ENCODE peak calls at places on chromosomes 6 and 20, in six cellular contexts. One of them, this sample, is unnamed.

GRCh38 chr20:34942301-34942700 is 13.3 kb downstream of the GSS start:
- DNase-seq in hepatocyte: no peak
- DNase-seq in GM23248: no peak
- DNase-seq in HepG2: no peak
- DNase-seq in neural progenitor cell: no peak
- DNase-seq in fibroblast of lung: no peak
- DNase-seq in this sample: no peak

GRCh38 chr6:1170793-1171192 is 141.1 kb upstream of the FOXQ1 start:
- DNase-seq in neural progenitor cell: no peak
- DNase-seq in HepG2: no peak
- DNase-seq in GM23248: no peak
- DNase-seq in hepatocyte: peak
- DNase-seq in fibroblast of lung: peak
- DNase-seq in this sample: no peak

GRCh38 chr6:41156001-41156400 is 1.9 kb upstream of the TREML1 start:
- DNase-seq in hepatocyte: no peak
- DNase-seq in GM23248: no peak
- DNase-seq in neural progenitor cell: no peak
- DNase-seq in HepG2: no peak
- DNase-seq in fibroblast of lung: no peak
- DNase-seq in this sample: no peak

GRCh38 chr6:66429220-66429619 is 722.2 kb upstream of the EYS start:
- DNase-seq in fibroblast of lung: peak
- DNase-seq in neural progenitor cell: no peak
- DNase-seq in GM23248: peak
- DNase-seq in hepatocyte: no peak
- DNase-seq in HepG2: no peak
- DNase-seq in this sample: no peak

GRCh38 chr6:132227937-132228336 is 173.3 kb downstream of the MOXD1 start:
- DNase-seq in hepatocyte: no peak
- DNase-seq in fibroblast of lung: peak
- DNase-seq in HepG2: no peak
- DNase-seq in GM23248: peak
- DNase-seq in neural progenitor cell: no peak
- DNase-seq in this sample: no peak

GRCh38 chr20:23857954-23858565 is 21.5 kb downstream of the CST5 start:
- DNase-seq in hepatocyte: no peak
- DNase-seq in fibroblast of lung: no peak
- DNase-seq in HepG2: no peak
- DNase-seq in neural progenitor cell: peak
- DNase-seq in GM23248: no peak
- DNase-seq in this sample: no peak

GRCh38 chr20:63697868-63698545 is 1.6 kb downstream of the TNFRSF6B start:
- DNase-seq in GM23248: no peak
- DNase-seq in hepatocyte: no peak
- DNase-seq in fibroblast of lung: no peak
- DNase-seq in neural progenitor cell: no peak
- DNase-seq in HepG2: no peak
- DNase-seq in this sample: no peak

GRCh38 chr6:147949981-147950622 is 392.5 kb upstream of the SASH1 start:
- DNase-seq in fibroblast of lung: peak
- DNase-seq in GM23248: no peak
- DNase-seq in hepatocyte: no peak
- DNase-seq in neural progenitor cell: no peak
- DNase-seq in HepG2: no peak
- DNase-seq in this sample: no peak

GRCh38 chr20:44862286-44862685 is 23.2 kb upstream of the YWHAB start:
- DNase-seq in neural progenitor cell: no peak
- DNase-seq in hepatocyte: no peak
- DNase-seq in GM23248: peak
- DNase-seq in fibroblast of lung: no peak
- DNase-seq in HepG2: no peak
- DNase-seq in this sample: no peak

GRCh38 chr6:31659649-31660223 is 842 bp downstream of the C6orf47 start:
- DNase-seq in fibroblast of lung: peak
- DNase-seq in GM23248: peak
- DNase-seq in hepatocyte: peak
- DNase-seq in neural progenitor cell: peak
- DNase-seq in HepG2: no peak
- DNase-seq in this sample: peak

GRCh38 chr20:3174442-3175263 is 1.3 kb upstream of the LZTS3 start:
- DNase-seq in fibroblast of lung: peak
- DNase-seq in hepatocyte: no peak
- DNase-seq in GM23248: peak
- DNase-seq in neural progenitor cell: peak
- DNase-seq in HepG2: no peak
- DNase-seq in this sample: peak

GRCh38 chr6:28980797-28981390 is 24.2 kb downstream of the ZNF311 start:
- DNase-seq in fibroblast of lung: peak
- DNase-seq in GM23248: peak
- DNase-seq in hepatocyte: peak
- DNase-seq in HepG2: peak
- DNase-seq in neural progenitor cell: peak
- DNase-seq in this sample: peak

GRCh38 chr20:4427936-4428581 is 293.6 kb upstream of the PRND start:
- DNase-seq in neural progenitor cell: peak
- DNase-seq in HepG2: no peak
- DNase-seq in hepatocyte: no peak
- DNase-seq in GM23248: no peak
- DNase-seq in fibroblast of lung: no peak
- DNase-seq in this sample: no peak

GRCh38 chr6:32700391-32701040 is 34.1 kb upstream of the HLA-DQB1 start:
- DNase-seq in hepatocyte: peak
- DNase-seq in neural progenitor cell: peak
- DNase-seq in HepG2: peak
- DNase-seq in fibroblast of lung: peak
- DNase-seq in GM23248: peak
- DNase-seq in this sample: peak

GRCh38 chr6:135423649-135424128 is 73.9 kb downstream of the AHI1 start:
- DNase-seq in fibroblast of lung: peak
- DNase-seq in HepG2: peak
- DNase-seq in GM23248: peak
- DNase-seq in neural progenitor cell: peak
- DNase-seq in hepatocyte: peak
- DNase-seq in this sample: peak

GRCh38 chr6:39961178-39961577 is 26.9 kb upstream of the MOCS1 start:
- DNase-seq in GM23248: peak
- DNase-seq in HepG2: no peak
- DNase-seq in fibroblast of lung: peak
- DNase-seq in neural progenitor cell: no peak
- DNase-seq in hepatocyte: no peak
- DNase-seq in this sample: no peak

GRCh38 chr6:49541210-49541724 is 9.2 kb upstream of the C6orf141 start:
- DNase-seq in HepG2: peak
- DNase-seq in hepatocyte: peak
- DNase-seq in neural progenitor cell: no peak
- DNase-seq in fibroblast of lung: peak
- DNase-seq in GM23248: peak
- DNase-seq in this sample: peak

GRCh38 chr6:134257516-134257915 is 60.4 kb downstream of the SGK1 start:
- DNase-seq in HepG2: no peak
- DNase-seq in neural progenitor cell: no peak
- DNase-seq in hepatocyte: no peak
- DNase-seq in GM23248: no peak
- DNase-seq in fibroblast of lung: no peak
- DNase-seq in this sample: no peak

GRCh38 chr20:63267681-63268080 is 4.9 kb upstream of the ARFGAP1 start:
- DNase-seq in HepG2: no peak
- DNase-seq in neural progenitor cell: no peak
- DNase-seq in GM23248: no peak
- DNase-seq in hepatocyte: no peak
- DNase-seq in fibroblast of lung: no peak
- DNase-seq in this sample: no peak

GRCh38 chr6:134744301-134744700 is 205.6 kb downstream of the ALDH8A1 start:
- DNase-seq in hepatocyte: no peak
- DNase-seq in fibroblast of lung: no peak
- DNase-seq in HepG2: no peak
- DNase-seq in GM23248: peak
- DNase-seq in neural progenitor cell: no peak
- DNase-seq in this sample: no peak

GRCh38 chr20:22341508-22341907 is 242.9 kb downstream of the FOXA2 start:
- DNase-seq in fibroblast of lung: peak
- DNase-seq in hepatocyte: no peak
- DNase-seq in neural progenitor cell: no peak
- DNase-seq in GM23248: no peak
- DNase-seq in HepG2: peak
- DNase-seq in this sample: peak

GRCh38 chr20:37294262-37294981 is 5.0 kb downstream of the MANBAL start:
- DNase-seq in HepG2: no peak
- DNase-seq in neural progenitor cell: no peak
- DNase-seq in hepatocyte: no peak
- DNase-seq in GM23248: peak
- DNase-seq in fibroblast of lung: peak
- DNase-seq in this sample: no peak

GRCh38 chr20:38249536-38250310 is 10.8 kb downstream of the KIAA1755 start:
- DNase-seq in neural progenitor cell: no peak
- DNase-seq in HepG2: no peak
- DNase-seq in fibroblast of lung: no peak
- DNase-seq in GM23248: peak
- DNase-seq in hepatocyte: no peak
- DNase-seq in this sample: no peak

GRCh38 chr6:131893198-131893597 is 58.0 kb downstream of the CCN2 start:
- DNase-seq in neural progenitor cell: no peak
- DNase-seq in hepatocyte: no peak
- DNase-seq in fibroblast of lung: no peak
- DNase-seq in GM23248: no peak
- DNase-seq in HepG2: no peak
- DNase-seq in this sample: no peak

DNA sequence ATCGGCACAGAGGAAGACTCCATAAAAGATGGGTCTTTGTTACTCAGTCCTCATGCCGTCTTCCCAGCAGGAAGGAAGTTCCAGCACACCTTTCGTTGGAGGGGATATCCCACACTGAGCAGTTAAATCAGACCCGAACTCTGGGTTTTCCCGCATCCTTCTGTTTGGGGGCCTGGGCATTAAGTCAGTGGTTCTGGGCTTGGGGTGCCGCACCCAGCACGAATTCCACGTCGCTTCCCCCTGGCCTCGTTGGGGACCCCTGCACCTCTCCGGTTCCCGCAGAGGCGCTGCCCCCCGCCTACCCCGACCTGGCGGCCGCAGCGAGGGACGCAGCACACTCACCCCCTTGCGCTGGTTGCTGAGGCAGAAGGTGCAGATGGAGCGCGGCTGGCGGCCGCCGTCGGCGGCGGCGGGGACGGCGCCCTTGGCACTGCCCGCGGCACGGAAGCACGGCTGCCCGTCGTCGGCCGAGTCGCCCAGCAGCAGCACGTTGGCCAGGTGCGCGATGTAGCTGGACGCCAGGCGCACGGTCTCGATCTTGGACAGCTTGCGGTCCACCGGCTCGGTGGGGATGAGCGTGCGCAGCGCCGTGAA is 641 bp downstream of the TCF15 start:
- DNase-seq in GM23248: no peak
- DNase-seq in fibroblast of lung: no peak
- DNase-seq in neural progenitor cell: no peak
- DNase-seq in hepatocyte: no peak
- DNase-seq in HepG2: no peak
- DNase-seq in this sample: no peak
- TF ChIP-seq EZH2 in GM23248: peak
- TF ChIP-seq EZH2 in fibroblast of lung: peak
- TF ChIP-seq EZH2 in neural progenitor cell: peak
- TF ChIP-seq EZH2 in hepatocyte: peak
- TF ChIP-seq EZH2 in HepG2: no peak
- TF ChIP-seq EZH2 in this sample: no peak

GRCh38 chr6:24323632-24324337 is 34.1 kb downstream of the DCDC2 start:
- DNase-seq in HepG2: peak
- DNase-seq in hepatocyte: no peak
- DNase-seq in neural progenitor cell: peak
- DNase-seq in GM23248: peak
- DNase-seq in fibroblast of lung: no peak
- DNase-seq in this sample: peak
- H2AFZ ChIP-seq in HepG2: no peak
- H2AFZ ChIP-seq in hepatocyte: no peak
- H2AFZ ChIP-seq in neural progenitor cell: no peak
- H2AFZ ChIP-seq in GM23248: peak
- H2AFZ ChIP-seq in fibroblast of lung: no peak
- H2AFZ ChIP-seq in this sample: no peak

DNA sequence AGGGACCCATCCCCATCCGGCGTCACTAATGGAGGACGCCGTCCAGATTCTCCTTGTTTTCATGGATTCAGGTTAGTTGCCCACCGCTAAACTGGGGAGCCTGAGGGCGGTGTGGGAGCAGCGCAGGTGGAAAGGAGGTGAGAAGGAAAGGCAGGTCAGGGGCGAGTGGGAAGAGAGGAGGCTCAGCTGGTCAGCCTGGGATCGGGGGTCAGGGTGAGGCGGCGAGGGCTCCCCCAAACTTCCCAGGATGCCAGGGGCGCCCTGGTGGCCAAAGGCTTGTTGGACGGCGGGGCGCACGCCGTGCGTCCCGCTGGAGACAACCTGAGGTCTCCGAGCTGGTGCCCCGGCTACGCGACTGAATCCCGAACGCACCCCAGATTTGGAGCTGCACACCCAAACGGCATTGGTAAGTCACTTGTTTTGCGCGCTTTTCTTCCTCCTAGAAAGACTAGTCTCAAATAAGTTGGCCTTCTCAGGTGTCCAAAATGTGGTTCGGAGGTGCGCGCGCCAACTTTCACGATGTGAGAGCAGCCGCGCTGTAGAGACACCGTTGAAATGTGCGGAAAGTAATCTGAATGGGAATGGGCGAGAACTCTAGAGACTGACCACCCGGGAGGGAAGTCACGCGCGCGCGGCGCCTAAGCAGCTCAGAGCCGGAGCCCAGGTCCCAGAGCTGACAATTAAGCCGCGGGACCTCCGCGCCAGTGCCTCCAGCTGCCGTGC is 9.7 kb downstream of the GNAS-AS1 start:
- DNase-seq in fibroblast of lung: no peak
- DNase-seq in neural progenitor cell: peak
- DNase-seq in GM23248: no peak
- DNase-seq in HepG2: no peak
- DNase-seq in hepatocyte: no peak
- DNase-seq in this sample: no peak
- TF ChIP-seq EZH2 in fibroblast of lung: no peak
- TF ChIP-seq EZH2 in neural progenitor cell: peak
- TF ChIP-seq EZH2 in GM23248: no peak
- TF ChIP-seq EZH2 in HepG2: no peak
- TF ChIP-seq EZH2 in hepatocyte: peak
- TF ChIP-seq EZH2 in this sample: no peak

GRCh38 chr6:157584036-157584435 is 203.0 kb downstream of the ZDHHC14 start:
- DNase-seq in hepatocyte: no peak
- DNase-seq in GM23248: no peak
- DNase-seq in neural progenitor cell: no peak
- DNase-seq in fibroblast of lung: no peak
- DNase-seq in HepG2: no peak
- DNase-seq in this sample: no peak

GRCh38 chr6:157587127-157587729 is 206.2 kb downstream of the ZDHHC14 start:
- DNase-seq in neural progenitor cell: no peak
- DNase-seq in GM23248: no peak
- DNase-seq in fibroblast of lung: no peak
- DNase-seq in HepG2: no peak
- DNase-seq in hepatocyte: no peak
- DNase-seq in this sample: no peak

GRCh38 chr6:157586476-157587126 is 205.6 kb downstream of the ZDHHC14 start:
- DNase-seq in GM23248: no peak
- DNase-seq in neural progenitor cell: no peak
- DNase-seq in fibroblast of lung: no peak
- DNase-seq in hepatocyte: no peak
- DNase-seq in HepG2: peak
- DNase-seq in this sample: no peak

GRCh38 chr6:157585274-157586087 is 204.5 kb downstream of the ZDHHC14 start:
- DNase-seq in fibroblast of lung: no peak
- DNase-seq in hepatocyte: no peak
- DNase-seq in HepG2: no peak
- DNase-seq in neural progenitor cell: no peak
- DNase-seq in GM23248: no peak
- DNase-seq in this sample: no peak

GRCh38 chr6:157586088-157586414 is 205.1 kb downstream of the ZDHHC14 start:
- DNase-seq in HepG2: no peak
- DNase-seq in fibroblast of lung: no peak
- DNase-seq in GM23248: no peak
- DNase-seq in hepatocyte: no peak
- DNase-seq in neural progenitor cell: peak
- DNase-seq in this sample: no peak
- H2AFZ ChIP-seq in HepG2: no peak
- H2AFZ ChIP-seq in fibroblast of lung: no peak
- H2AFZ ChIP-seq in GM23248: no peak
- H2AFZ ChIP-seq in hepatocyte: peak
- H2AFZ ChIP-seq in neural progenitor cell: no peak
- H2AFZ ChIP-seq in this sample: no peak